ENCODE peak calls at places on chromosomes 4 and X, in six cellular contexts. V, Q, R, T, X and B are unnamed samples.

GRCh38 chr4:60463846-60464502 is 736.2 kb upstream of the ADGRL3 start:
- DNase-seq in R (no peak), Q (peak), T (no peak), X (no peak), V (no peak), B (no peak)

GRCh38 chrX:130330146-130330545 is 9.6 kb upstream of the SLC25A14 start:
- DNase-seq in V (no peak), X (no peak), T (no peak), R (no peak), Q (no peak), B (no peak)

GRCh38 chr4:146235654-146236570 is 21.6 kb downstream of the REELD1 start:
- DNase-seq in Q (no peak), X (no peak), V (no peak), R (no peak), T (no peak), B (no peak)

GRCh38 chrX:67604979-67605703 is 61.3 kb downstream of the AR start:
- DNase-seq in T (no peak), Q (no peak), V (no peak), X (no peak), R (no peak), B (no peak)

GRCh38 chr4:6335040-6335590 is 65.5 kb downstream of the WFS1 start:
- DNase-seq in Q (no peak), R (no peak), X (no peak), V (no peak), T (no peak), B (no peak)

GRCh38 chr4:119725011-119725410 is 96.4 kb upstream of the PDE5A start:
- DNase-seq in V (no peak), T (no peak), X (no peak), R (no peak), Q (no peak), B (no peak)

GRCh38 chr4:184215709-184216328 is 1.9 kb downstream of the ENPP6 start:
- DNase-seq in X (peak), V (no peak), R (no peak), Q (no peak), T (no peak), B (no peak)

GRCh38 chr4:18213576-18214198 is 192.1 kb upstream of the LCORL start:
- DNase-seq in R (no peak), X (no peak), V (no peak), T (no peak), Q (no peak), B (no peak)

GRCh38 chrX:47568656-47569295 is 7.8 kb downstream of the ARAF start:
- DNase-seq in T (no peak), X (peak), Q (no peak), V (peak), R (no peak), B (no peak)
- TF ChIP-seq CTCF in T (no peak), X (peak), Q (peak), V (peak), R (peak), B (peak)

GRCh38 chrX:85345523-85345922 is 33.9 kb downstream of the POF1B start:
- DNase-seq in T (no peak), V (no peak), X (no peak), R (no peak), Q (no peak), B (no peak)
- TF ChIP-seq CTCF in T (no peak), V (no peak), X (no peak), R (no peak), Q (no peak), B (no peak)

GRCh38 chr4:39850727-39851126 is 127.0 kb downstream of the PDS5A start:
- DNase-seq in X (no peak), T (no peak), R (no peak), V (no peak), Q (no peak), B (no peak)
- TF ChIP-seq CTCF in X (no peak), T (no peak), R (no peak), V (no peak), Q (no peak), B (no peak)

GRCh38 chr4:173317003-173317402 is 17.2 kb downstream of the HMGB2 start:
- DNase-seq in V (peak), Q (peak), X (peak), R (no peak), T (no peak), B (peak)
- TF ChIP-seq CTCF in V (peak), Q (no peak), X (peak), R (no peak), T (no peak), B (peak)

GRCh38 chr4:36067116-36067515 is 177.2 kb downstream of the ARAP2 start:
- DNase-seq in Q (no peak), T (no peak), R (no peak), V (no peak), X (no peak), B (no peak)
- TF ChIP-seq CTCF in Q (no peak), T (no peak), R (no peak), V (no peak), X (no peak), B (no peak)

DNA sequence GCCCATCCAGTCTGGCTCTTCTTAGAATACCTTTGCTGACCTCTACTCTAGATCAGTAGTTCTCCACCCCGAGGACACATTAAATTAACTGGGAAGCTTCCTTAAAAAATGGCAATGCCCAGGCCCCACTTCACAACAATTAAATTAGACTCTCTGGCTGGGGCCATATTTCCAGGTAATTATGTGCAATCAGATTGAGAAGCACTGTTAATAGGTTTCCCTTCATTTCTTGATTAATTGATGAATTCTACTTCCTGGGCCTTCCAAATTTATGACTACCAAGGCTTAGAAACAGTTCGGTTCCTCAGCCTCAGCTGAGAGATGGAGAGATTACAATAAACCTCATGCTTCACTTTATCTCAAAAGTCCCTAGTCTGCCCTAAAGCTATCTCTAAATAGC is 71.7 kb upstream of the LIMCH1 start:
- DNase-seq in T (no peak), V (no peak), X (peak), R (no peak), Q (no peak), B (no peak)
- TF ChIP-seq CTCF in T (no peak), V (no peak), X (no peak), R (no peak), Q (no peak), B (no peak)

GRCh38 chr4:110654254-110654635 is 31.4 kb upstream of the PITX2 start:
- DNase-seq in Q (no peak), R (no peak), X (no peak), V (no peak), T (no peak), B (no peak)

GRCh38 chr4:110653602-110654253 is 30.9 kb upstream of the PITX2 start:
- DNase-seq in T (no peak), X (no peak), R (no peak), V (no peak), Q (no peak), B (no peak)
- TF ChIP-seq CTCF in T (no peak), X (no peak), R (no peak), V (no peak), Q (no peak), B (no peak)